ENCODE peak calls at places on chromosomes 7 and 10, in six cellular contexts. H is hepatocyte; J is CD8-positive, alpha-beta T cell; Z is A549; E is thyroid gland; O is mucosa of descending colon. T is an unnamed sample.

GRCh38 chr7:12609556-12609955 is 39.0 kb downstream of the SCIN start:
- DNase-seq in Z (no peak), O (no peak), J (no peak), E (no peak), H (no peak), T (no peak)

GRCh38 chr7:157760004-157760730 is 423.4 kb downstream of the DNAJB6 start:
- DNase-seq in H (no peak), Z (peak; percentile 12), E (no peak), O (no peak), J (no peak), T (no peak)

GRCh38 chr7:151233111-151233701 is 923 bp downstream of the CHPF2 start:
- DNase-seq in J (peak; percentile 72), Z (peak; percentile 56), H (peak; percentile 80), E (peak; percentile 69), O (no peak), T (peak; percentile 62)

GRCh38 chr10:90856261-90856660 is 1.6 kb downstream of the HTR7 start:
- DNase-seq in Z (no peak), E (no peak), O (no peak), J (no peak), H (no peak), T (no peak)

GRCh38 chr10:124923684-124924083 is 18.2 kb upstream of the ZRANB1 start:
- DNase-seq in H (no peak), J (no peak), Z (no peak), O (no peak), E (no peak), T (no peak)

GRCh38 chr10:96322275-96322674 is 18.0 kb downstream of the DNTT start:
- DNase-seq in E (no peak), O (no peak), Z (no peak), J (no peak), H (no peak), T (no peak)

GRCh38 chr7:129572205-129572604 is 39.3 kb upstream of the NRF1 start:
- DNase-seq in H (no peak), Z (no peak), O (no peak), J (no peak), E (no peak), T (no peak)

GRCh38 chr10:63114031-63114814 is 18.9 kb upstream of the NRBF2 start:
- DNase-seq in H (peak; percentile 61), J (no peak), E (peak; percentile 80), Z (peak; percentile 58), O (peak; percentile 31), T (peak; percentile 45)

GRCh38 chr10:106336874-106337273 is 827.6 kb downstream of the SORCS1 start:
- DNase-seq in E (no peak), Z (no peak), O (no peak), J (no peak), H (no peak), T (no peak)

GRCh38 chr10:114779803-114780609 is 41.6 kb upstream of the FHIP2A start:
- DNase-seq in O (no peak), J (no peak), E (no peak), H (peak; percentile 27), Z (peak; percentile 88), T (peak; percentile 79)
- H3K4me1 ChIP-seq in O (peaks cover 18% of the 10 kb centered on the region), J (no peaks in the 10 kb centered on the region), E (peaks cover 9% of the 10 kb centered on the region), H (peaks cover 9% of the 10 kb centered on the region), Z (peaks cover 32% of the 10 kb centered on the region), T (peaks cover 17% of the 10 kb centered on the region)

DNA sequence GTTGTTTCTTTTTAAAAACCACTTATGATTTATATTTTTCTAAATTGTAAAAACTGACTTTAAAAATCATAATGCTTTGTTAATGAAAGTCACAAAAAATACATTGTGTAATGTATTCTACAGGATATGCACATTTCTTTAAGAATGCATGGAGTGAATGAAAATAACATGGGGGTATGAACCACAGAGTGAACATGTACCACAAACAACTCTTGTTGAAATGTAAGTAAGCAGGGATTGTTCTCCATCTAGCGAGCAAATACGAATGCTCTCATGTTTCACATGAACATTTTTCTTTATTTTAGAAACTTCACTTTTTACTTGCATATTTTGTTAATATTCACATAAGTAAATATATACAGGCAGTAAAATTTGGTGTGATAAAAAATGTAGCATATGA is 35.6 kb upstream of the LAMB4 start:
- DNase-seq in E (no peak), H (no peak), O (no peak), Z (no peak), J (no peak), T (no peak)
- H3K4me1 ChIP-seq in E (no peaks in the 10 kb centered on the region), H (no peaks in the 10 kb centered on the region), O (no peaks in the 10 kb centered on the region), Z (no peaks in the 10 kb centered on the region), J (no peaks in the 10 kb centered on the region), T (no peaks in the 10 kb centered on the region)

DNA sequence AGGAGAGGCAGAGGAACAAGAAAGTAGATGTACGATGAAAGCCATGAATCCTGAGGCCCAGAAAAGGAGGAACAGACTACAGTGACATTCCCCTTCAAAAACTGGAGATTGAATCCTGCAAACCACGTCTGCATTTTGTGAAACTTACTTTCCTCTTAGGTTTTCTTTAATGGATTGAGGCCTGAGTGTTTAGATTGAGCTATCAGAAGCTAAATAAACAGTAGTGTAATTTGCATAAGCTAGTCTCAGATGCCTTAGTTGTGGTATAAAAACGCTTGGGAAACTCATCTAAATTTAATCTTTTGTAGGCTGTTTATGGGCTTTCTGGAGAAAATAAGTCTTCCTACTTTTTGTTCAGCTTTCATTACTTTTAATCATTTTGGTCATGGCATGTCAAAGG is 94.8 kb upstream of the HDAC9 start:
- DNase-seq in Z (no peak), E (no peak), J (no peak), H (no peak), O (no peak), T (no peak)
- H3K4me1 ChIP-seq in Z (no peaks in the 10 kb centered on the region), E (no peaks in the 10 kb centered on the region), J (no peaks in the 10 kb centered on the region), H (no peaks in the 10 kb centered on the region), O (no peaks in the 10 kb centered on the region), T (no peaks in the 10 kb centered on the region)

DNA sequence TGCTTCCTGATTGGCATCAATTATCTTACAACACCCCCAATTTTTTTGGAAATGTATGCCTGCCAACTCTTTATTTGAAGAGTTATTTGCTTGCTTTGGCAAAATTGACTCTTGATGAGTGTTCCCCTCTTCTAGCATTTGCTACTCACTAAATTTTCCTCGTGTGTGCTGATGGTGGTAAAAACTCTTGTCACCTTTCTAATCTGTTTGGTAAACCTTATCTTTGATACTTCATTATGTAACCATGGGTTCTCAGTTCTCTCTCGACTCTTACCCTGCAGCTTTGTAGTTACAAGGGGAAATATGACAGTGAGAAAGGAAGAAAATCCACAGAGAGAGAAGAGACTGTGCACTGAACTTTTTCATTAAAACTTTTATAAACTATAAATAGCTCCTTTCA is 102.5 kb downstream of the CDK14 start:
- DNase-seq in Z (no peak), E (no peak), O (no peak), H (no peak), J (no peak), T (no peak)
- H3K4me1 ChIP-seq in Z (no peaks in the 10 kb centered on the region), E (no peaks in the 10 kb centered on the region), O (no peaks in the 10 kb centered on the region), H (no peaks in the 10 kb centered on the region), J (no peaks in the 10 kb centered on the region), T (no peaks in the 10 kb centered on the region)

GRCh38 chr10:88066319-88066718 is 202.9 kb downstream of the PTEN start:
- DNase-seq in J (no peak), Z (no peak), H (no peak), E (no peak), O (no peak), T (no peak)
- H3K4me1 ChIP-seq in J (peaks cover 76% of the 10 kb centered on the region), Z (peaks cover 20% of the 10 kb centered on the region), H (peaks cover 33% of the 10 kb centered on the region), E (peaks cover 27% of the 10 kb centered on the region), O (peaks cover 7% of the 10 kb centered on the region), T (no peaks in the 10 kb centered on the region)

GRCh38 chr10:118046491-118047362 is at the start of gene RAB11FIP2:
- DNase-seq in O (peak; percentile 98), Z (peak; percentile 93), H (peak; percentile 96), E (peak; percentile 98), J (peak; percentile 96), T (peak; percentile 48)

GRCh38 chr10:118042827-118043242 is 3.9 kb downstream of the RAB11FIP2 start:
- DNase-seq in O (no peak), Z (no peak), H (no peak), J (no peak), E (no peak), T (no peak)

GRCh38 chr10:118047363-118047719 is 600 bp upstream of the RAB11FIP2 start:
- DNase-seq in O (peak; percentile 46), J (no peak), H (no peak), Z (no peak), E (peak; percentile 1), T (no peak)

GRCh38 chr10:118045842-118046490 is 775 bp downstream of the RAB11FIP2 start:
- DNase-seq in J (peak; percentile 34), Z (peak; percentile 37), H (peak; percentile 35), O (peak; percentile 66), E (peak; percentile 44), T (peak; percentile 37)

GRCh38 chr10:118045154-118045841 is 1.4 kb downstream of the RAB11FIP2 start:
- DNase-seq in Z (no peak), E (no peak), O (no peak), H (no peak), J (no peak), T (peak; percentile 6)
- H3K4me1 ChIP-seq in Z (peaks cover 51% of the 10 kb centered on the region), E (peaks cover 43% of the 10 kb centered on the region), O (peaks cover 7% of the 10 kb centered on the region), H (peaks cover 15% of the 10 kb centered on the region), J (peaks cover 18% of the 10 kb centered on the region), T (peaks cover 19% of the 10 kb centered on the region)

DNA sequence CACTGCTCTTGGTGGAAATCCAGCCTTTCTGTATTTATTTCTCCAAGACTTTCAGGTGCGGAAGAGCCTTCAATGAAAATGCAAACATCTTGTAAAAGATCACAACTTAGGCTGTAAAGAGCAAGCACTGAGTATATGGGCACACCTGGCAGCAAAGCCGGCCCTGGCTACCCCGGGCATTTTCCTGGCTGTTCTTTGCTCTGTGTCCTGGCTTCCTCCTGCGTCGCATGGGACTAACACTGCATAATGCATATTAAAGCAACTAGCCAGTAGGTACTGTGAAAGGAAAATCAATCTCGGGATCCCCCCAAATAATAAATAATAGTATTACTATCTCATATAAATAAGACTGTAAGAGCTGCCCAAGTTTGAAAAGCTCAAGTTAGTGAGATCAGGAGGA is 9.9 kb downstream of the JAZF1 start:
- DNase-seq in J (no peak), H (no peak), Z (no peak), O (no peak), E (no peak), T (no peak)
- H3K4me1 ChIP-seq in J (no peaks in the 10 kb centered on the region), H (peaks cover 10% of the 10 kb centered on the region), Z (peaks cover 13% of the 10 kb centered on the region), O (no peaks in the 10 kb centered on the region), E (peaks cover 23% of the 10 kb centered on the region), T (peaks cover 20% of the 10 kb centered on the region)

DNA sequence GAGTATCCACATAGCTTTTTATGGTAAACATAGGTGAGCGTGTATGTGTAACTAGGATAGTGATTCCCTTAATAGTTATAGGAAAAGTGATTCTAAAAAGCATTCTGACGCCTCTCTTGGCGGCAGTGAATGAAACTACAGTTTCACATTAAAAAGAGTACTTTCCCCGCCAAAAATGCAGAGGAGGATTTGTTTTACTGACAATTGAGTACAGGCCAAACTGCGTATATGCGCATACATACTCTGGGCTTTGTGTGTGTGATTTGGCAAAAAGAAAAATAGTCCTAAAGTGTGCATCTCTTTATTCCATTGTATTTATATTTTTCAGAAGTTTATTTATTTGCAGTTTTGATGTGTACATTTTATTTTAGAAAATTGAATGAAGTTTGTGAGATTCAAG is 10.3 kb downstream of the CUL1 start:
- DNase-seq in O (no peak), E (no peak), J (no peak), H (no peak), Z (no peak), T (no peak)
- H3K4me1 ChIP-seq in O (peaks cover 8% of the 10 kb centered on the region), E (peaks cover 24% of the 10 kb centered on the region), J (peaks cover 62% of the 10 kb centered on the region), H (peaks cover 42% of the 10 kb centered on the region), Z (peaks cover 19% of the 10 kb centered on the region), T (peaks cover 4% of the 10 kb centered on the region)

GRCh38 chr7:15086171-15086745 is 183.7 kb upstream of the DGKB start:
- DNase-seq in H (no peak), E (no peak), O (no peak), Z (no peak), J (no peak), T (no peak)
- H3K4me1 ChIP-seq in H (no peaks in the 10 kb centered on the region), E (no peaks in the 10 kb centered on the region), O (no peaks in the 10 kb centered on the region), Z (no peaks in the 10 kb centered on the region), J (no peaks in the 10 kb centered on the region), T (no peaks in the 10 kb centered on the region)